ENCODE peak calls at places on chromosomes 12 and 14, in seven cellular contexts. One of them, this sample, is unnamed.

GRCh38 chr14:60563113-60563512 is 54.2 kb downstream of the SIX6 start:
- DNase-seq in Peyer's patch: no peak
- DNase-seq in pancreas: no peak
- DNase-seq in GM23338: no peak
- DNase-seq in left lung: no peak
- DNase-seq in GM12865: no peak
- DNase-seq in body of pancreas: no peak
- DNase-seq in this sample: no peak

GRCh38 chr12:106090586-106091411 is 48.0 kb downstream of the NUAK1 start:
- DNase-seq in Peyer's patch: no peak
- DNase-seq in pancreas: no peak
- DNase-seq in GM23338: no peak
- DNase-seq in left lung: no peak
- DNase-seq in GM12865: no peak
- DNase-seq in body of pancreas: no peak
- DNase-seq in this sample: no peak

GRCh38 chr14:95700221-95700976 is 13.5 kb downstream of the TCL1A start:
- DNase-seq in Peyer's patch: no peak
- DNase-seq in pancreas: no peak
- DNase-seq in GM23338: peak
- DNase-seq in left lung: no peak
- DNase-seq in GM12865: no peak
- DNase-seq in body of pancreas: no peak
- DNase-seq in this sample: no peak

GRCh38 chr14:97851438-97851995 is 1054.3 kb downstream of the VRK1 start:
- DNase-seq in Peyer's patch: no peak
- DNase-seq in pancreas: no peak
- DNase-seq in GM23338: no peak
- DNase-seq in left lung: no peak
- DNase-seq in GM12865: no peak
- DNase-seq in body of pancreas: no peak
- DNase-seq in this sample: no peak

GRCh38 chr12:106918746-106919145 is 37.0 kb upstream of the TMEM263 start:
- DNase-seq in Peyer's patch: no peak
- DNase-seq in pancreas: no peak
- DNase-seq in GM23338: peak
- DNase-seq in left lung: no peak
- DNase-seq in GM12865: no peak
- DNase-seq in body of pancreas: no peak
- DNase-seq in this sample: no peak

GRCh38 chr12:8946733-8947132 is 2.7 kb downstream of the M6PR start:
- DNase-seq in Peyer's patch: no peak
- DNase-seq in pancreas: no peak
- DNase-seq in GM23338: no peak
- DNase-seq in left lung: no peak
- DNase-seq in GM12865: peak
- DNase-seq in body of pancreas: no peak
- DNase-seq in this sample: no peak

GRCh38 chr12:11826607-11827006 is 177.1 kb downstream of the ETV6 start:
- DNase-seq in Peyer's patch: no peak
- DNase-seq in pancreas: no peak
- DNase-seq in GM23338: no peak
- DNase-seq in left lung: no peak
- DNase-seq in GM12865: no peak
- DNase-seq in body of pancreas: no peak
- DNase-seq in this sample: no peak

GRCh38 chr14:73231874-73232851 is 5.1 kb upstream of the PAPLN start:
- DNase-seq in Peyer's patch: no peak
- DNase-seq in pancreas: no peak
- DNase-seq in GM23338: peak
- DNase-seq in left lung: no peak
- DNase-seq in GM12865: peak
- DNase-seq in body of pancreas: no peak
- DNase-seq in this sample: no peak

GRCh38 chr14:22980672-22981089 is 1.7 kb downstream of the AJUBA start:
- DNase-seq in Peyer's patch: peak
- DNase-seq in pancreas: peak
- DNase-seq in GM23338: peak
- DNase-seq in left lung: peak
- DNase-seq in GM12865: no peak
- DNase-seq in body of pancreas: peak
- DNase-seq in this sample: no peak

GRCh38 chr12:67002711-67003110 is 266.4 kb upstream of the CAND1 start:
- DNase-seq in Peyer's patch: no peak
- DNase-seq in pancreas: no peak
- DNase-seq in GM23338: no peak
- DNase-seq in left lung: no peak
- DNase-seq in GM12865: no peak
- DNase-seq in body of pancreas: no peak
- DNase-seq in this sample: no peak

GRCh38 chr14:103538291-103539055 is 9.5 kb downstream of the TRMT61A start:
- DNase-seq in Peyer's patch: no peak
- DNase-seq in pancreas: no peak
- DNase-seq in GM23338: no peak
- DNase-seq in left lung: no peak
- DNase-seq in GM12865: no peak
- DNase-seq in body of pancreas: no peak
- DNase-seq in this sample: no peak

GRCh38 chr12:110349521-110350151 is 53.9 kb downstream of the ANAPC7 start:
- DNase-seq in Peyer's patch: no peak
- DNase-seq in pancreas: no peak
- DNase-seq in GM23338: no peak
- DNase-seq in left lung: no peak
- DNase-seq in GM12865: no peak
- DNase-seq in body of pancreas: no peak
- DNase-seq in this sample: no peak

GRCh38 chr12:60014441-60014840 is 418.6 kb downstream of the SLC16A7 start:
- DNase-seq in Peyer's patch: no peak
- DNase-seq in pancreas: no peak
- DNase-seq in GM23338: no peak
- DNase-seq in left lung: no peak
- DNase-seq in GM12865: no peak
- DNase-seq in body of pancreas: no peak
- DNase-seq in this sample: no peak

GRCh38 chr14:50012644-50013043 is 103.7 kb downstream of the VCPKMT start:
- DNase-seq in Peyer's patch: no peak
- DNase-seq in pancreas: no peak
- DNase-seq in GM23338: no peak
- DNase-seq in left lung: no peak
- DNase-seq in GM12865: no peak
- DNase-seq in body of pancreas: no peak
- DNase-seq in this sample: no peak

GRCh38 chr14:35045798-35046047 is 349 bp upstream of the FAM177A1 start:
- DNase-seq in Peyer's patch: no peak
- DNase-seq in pancreas: no peak
- DNase-seq in GM23338: peak
- DNase-seq in left lung: no peak
- DNase-seq in GM12865: no peak
- DNase-seq in body of pancreas: no peak
- DNase-seq in this sample: no peak

GRCh38 chr14:67413806-67414769 is 2.1 kb upstream of the PLEK2 start:
- DNase-seq in Peyer's patch: no peak
- DNase-seq in pancreas: no peak
- DNase-seq in GM23338: no peak
- DNase-seq in left lung: no peak
- DNase-seq in GM12865: no peak
- DNase-seq in body of pancreas: no peak
- DNase-seq in this sample: no peak

GRCh38 chr12:6080149-6081045 is 44.1 kb downstream of the VWF start:
- DNase-seq in Peyer's patch: no peak
- DNase-seq in pancreas: no peak
- DNase-seq in GM23338: no peak
- DNase-seq in left lung: no peak
- DNase-seq in GM12865: no peak
- DNase-seq in body of pancreas: no peak
- DNase-seq in this sample: no peak

GRCh38 chr12:57280234-57281062 is 29.5 kb upstream of the STAC3 start:
- DNase-seq in Peyer's patch: peak
- DNase-seq in pancreas: peak
- DNase-seq in GM23338: peak
- DNase-seq in left lung: peak
- DNase-seq in GM12865: peak
- DNase-seq in body of pancreas: peak
- DNase-seq in this sample: no peak
- H3K4me3 ChIP-seq in Peyer's patch: no peak
- H3K4me3 ChIP-seq in pancreas: no peak
- H3K4me3 ChIP-seq in GM23338: peak
- H3K4me3 ChIP-seq in left lung: no peak
- H3K4me3 ChIP-seq in GM12865: no peak
- H3K4me3 ChIP-seq in body of pancreas: no peak
- H3K4me3 ChIP-seq in this sample: no peak

GRCh38 chr14:77979666-77980351 is 179.9 kb downstream of the ADCK1 start:
- DNase-seq in Peyer's patch: no peak
- DNase-seq in pancreas: no peak
- DNase-seq in GM23338: peak
- DNase-seq in left lung: no peak
- DNase-seq in GM12865: no peak
- DNase-seq in body of pancreas: no peak
- DNase-seq in this sample: no peak
- TF ChIP-seq CTCF in Peyer's patch: no peak
- TF ChIP-seq CTCF in pancreas: no peak
- TF ChIP-seq CTCF in GM23338: peak
- TF ChIP-seq CTCF in left lung: no peak
- TF ChIP-seq CTCF in GM12865: no peak
- TF ChIP-seq CTCF in body of pancreas: no peak
- TF ChIP-seq CTCF in this sample: no peak

GRCh38 chr12:100687686-100688085 is 106.9 kb upstream of the ANO4 start:
- DNase-seq in Peyer's patch: no peak
- DNase-seq in pancreas: no peak
- DNase-seq in GM23338: no peak
- DNase-seq in left lung: no peak
- DNase-seq in GM12865: no peak
- DNase-seq in body of pancreas: no peak
- DNase-seq in this sample: no peak
- H3K4me3 ChIP-seq in Peyer's patch: no peak
- H3K4me3 ChIP-seq in pancreas: no peak
- H3K4me3 ChIP-seq in GM23338: no peak
- H3K4me3 ChIP-seq in left lung: no peak
- H3K4me3 ChIP-seq in GM12865: no peak
- H3K4me3 ChIP-seq in body of pancreas: no peak
- H3K4me3 ChIP-seq in this sample: no peak

GRCh38 chr14:56585461-56586084 is 6.0 kb downstream of the TMEM260 start:
- DNase-seq in Peyer's patch: no peak
- DNase-seq in pancreas: no peak
- DNase-seq in GM23338: no peak
- DNase-seq in left lung: no peak
- DNase-seq in GM12865: no peak
- DNase-seq in body of pancreas: no peak
- DNase-seq in this sample: no peak
- TF ChIP-seq CTCF in Peyer's patch: no peak
- TF ChIP-seq CTCF in pancreas: no peak
- TF ChIP-seq CTCF in GM23338: no peak
- TF ChIP-seq CTCF in left lung: no peak
- TF ChIP-seq CTCF in GM12865: no peak
- TF ChIP-seq CTCF in body of pancreas: no peak
- TF ChIP-seq CTCF in this sample: no peak

DNA sequence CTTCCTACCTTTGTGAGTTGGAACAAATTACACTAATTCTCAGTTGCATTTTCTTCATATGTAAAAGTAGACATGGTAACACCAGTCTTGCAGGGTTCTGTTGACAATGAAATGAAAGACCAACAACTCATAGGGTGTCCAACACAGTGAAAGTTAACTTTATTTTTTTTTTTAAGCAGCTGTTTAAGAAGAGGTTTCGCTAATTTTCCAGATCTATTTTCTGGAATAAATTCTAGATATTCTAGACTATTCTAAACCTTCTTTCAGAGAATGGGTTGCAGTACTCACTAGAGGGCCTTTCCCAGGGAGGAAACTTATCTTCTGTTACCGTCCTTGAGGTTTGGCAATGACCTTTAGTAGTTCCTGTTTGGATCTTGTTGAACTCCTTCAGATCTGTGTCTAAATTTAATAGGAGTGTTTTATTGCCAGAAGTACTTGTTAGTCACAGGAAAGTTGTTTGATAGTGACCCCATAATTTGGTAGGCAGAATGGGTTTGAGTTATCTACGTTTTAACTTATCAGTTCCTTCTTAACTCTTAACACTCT is 2.8 kb upstream of the ART4 start:
- DNase-seq in Peyer's patch: no peak
- DNase-seq in pancreas: no peak
- DNase-seq in GM23338: no peak
- DNase-seq in left lung: no peak
- DNase-seq in GM12865: no peak
- DNase-seq in body of pancreas: no peak
- DNase-seq in this sample: no peak
- H3K4me3 ChIP-seq in Peyer's patch: no peak
- H3K4me3 ChIP-seq in pancreas: no peak
- H3K4me3 ChIP-seq in GM23338: no peak
- H3K4me3 ChIP-seq in left lung: no peak
- H3K4me3 ChIP-seq in GM12865: no peak
- H3K4me3 ChIP-seq in body of pancreas: no peak
- H3K4me3 ChIP-seq in this sample: no peak

GRCh38 chr14:37591311-37591940 is 3.6 kb downstream of the FOXA1 start:
- DNase-seq in Peyer's patch: peak
- DNase-seq in pancreas: no peak
- DNase-seq in GM23338: peak
- DNase-seq in left lung: no peak
- DNase-seq in GM12865: no peak
- DNase-seq in body of pancreas: no peak
- DNase-seq in this sample: no peak
- TF ChIP-seq CTCF in Peyer's patch: no peak
- TF ChIP-seq CTCF in pancreas: no peak
- TF ChIP-seq CTCF in GM23338: peak
- TF ChIP-seq CTCF in left lung: no peak
- TF ChIP-seq CTCF in GM12865: no peak
- TF ChIP-seq CTCF in body of pancreas: no peak
- TF ChIP-seq CTCF in this sample: peak

This sample was measured in LNCaP clone FGC.